ENCODE peak calls at places on chromosome 16, in seven cellular contexts. O is lower leg skin, L is prostate gland, B is H1, G is transverse colon, C is upper lobe of left lung, M is A549. Y is an unnamed sample.

GRCh38 chr16:27841911-27842310 is 221.6 kb downstream of the GSG1L start:
- DNase-seq in L (no peak), O (no peak), G (no peak), B (no peak), M (no peak), C (no peak), Y (no peak)

GRCh38 chr16:81585785-81586184 is 141.2 kb downstream of the CMIP start:
- DNase-seq in G (no peak), M (no peak), L (no peak), C (no peak), B (no peak), O (no peak), Y (no peak)

GRCh38 chr16:61797960-61798359 is 238.3 kb downstream of the CDH8 start:
- DNase-seq in O (no peak), M (no peak), G (no peak), C (no peak), L (no peak), B (no peak), Y (no peak)

GRCh38 chr16:1706386-1707192 is 594 bp downstream of the MAPK8IP3 start:
- DNase-seq in M (no peak), B (peak; percentile 48), L (no peak), O (no peak), G (no peak), C (peak; percentile 89), Y (peak; percentile 90)

GRCh38 chr16:87713469-87714229 is 52.1 kb downstream of the KLHDC4 start:
- DNase-seq in C (no peak), G (no peak), M (no peak), O (no peak), L (no peak), B (no peak), Y (no peak)

GRCh38 chr16:4426021-4426684 is 485 bp downstream of the DNAJA3 start:
- DNase-seq in G (no peak), L (no peak), B (no peak), M (peak; percentile 18), C (no peak), O (no peak), Y (no peak)

GRCh38 chr16:27313422-27314160 is at the start of gene IL4R:
- DNase-seq in L (peak; percentile 42), G (peak; percentile 81), O (peak; percentile 46), B (peak; percentile 73), M (no peak), C (peak; percentile 94), Y (no peak)

GRCh38 chr16:56506941-56507340 is 12.9 kb downstream of the BBS2 start:
- DNase-seq in G (no peak), B (no peak), L (no peak), M (no peak), C (no peak), O (no peak), Y (no peak)

GRCh38 chr16:68493412-68494070 is 45.2 kb upstream of the SMPD3 start:
- DNase-seq in C (no peak), M (no peak), L (no peak), G (no peak), B (no peak), O (no peak), Y (no peak)

GRCh38 chr16:13038591-13038990 is 137.2 kb downstream of the SHISA9 start:
- DNase-seq in L (no peak), B (no peak), O (no peak), C (no peak), M (no peak), G (no peak), Y (no peak)

GRCh38 chr16:68074850-68075249 is 10.3 kb upstream of the NFATC3 start:
- DNase-seq in M (no peak), B (no peak), C (no peak), O (no peak), L (no peak), G (peak; percentile 68), Y (no peak)

GRCh38 chr16:303760-304505 is 21.0 kb downstream of the PDIA2 start:
- DNase-seq in O (no peak), M (no peak), C (peak; percentile 78), B (no peak), L (no peak), G (no peak), Y (no peak)

GRCh38 chr16:24681793-24682192 is 47.7 kb upstream of the TNRC6A start:
- DNase-seq in O (no peak), M (no peak), G (no peak), L (no peak), B (no peak), C (no peak), Y (no peak)

GRCh38 chr16:20102521-20102920 is 28.8 kb upstream of the GPR139 start:
- DNase-seq in M (no peak), G (no peak), B (no peak), O (no peak), L (no peak), C (no peak), Y (no peak)

GRCh38 chr16:20107086-20107485 is 33.4 kb upstream of the GPR139 start:
- DNase-seq in B (no peak), M (no peak), G (no peak), O (no peak), L (no peak), C (no peak), Y (no peak)

GRCh38 chr16:20099375-20099774 is 25.7 kb upstream of the GPR139 start:
- DNase-seq in B (no peak), C (no peak), L (no peak), O (no peak), M (no peak), G (no peak), Y (no peak)

GRCh38 chr16:20102021-20102420 is 28.3 kb upstream of the GPR139 start:
- DNase-seq in G (no peak), M (no peak), C (no peak), L (no peak), B (no peak), O (no peak), Y (no peak)

GRCh38 chr16:20104563-20105183 is 31.0 kb upstream of the GPR139 start:
- DNase-seq in O (no peak), C (no peak), M (no peak), B (no peak), G (no peak), L (no peak), Y (no peak)
- H3K4me3 ChIP-seq in O (no peak overlapping the region), C (no peak overlapping the region), M (no peak overlapping the region), B (no peak overlapping the region), G (no peak overlapping the region), L (no peak overlapping the region), Y (no peak overlapping the region)

DNA sequence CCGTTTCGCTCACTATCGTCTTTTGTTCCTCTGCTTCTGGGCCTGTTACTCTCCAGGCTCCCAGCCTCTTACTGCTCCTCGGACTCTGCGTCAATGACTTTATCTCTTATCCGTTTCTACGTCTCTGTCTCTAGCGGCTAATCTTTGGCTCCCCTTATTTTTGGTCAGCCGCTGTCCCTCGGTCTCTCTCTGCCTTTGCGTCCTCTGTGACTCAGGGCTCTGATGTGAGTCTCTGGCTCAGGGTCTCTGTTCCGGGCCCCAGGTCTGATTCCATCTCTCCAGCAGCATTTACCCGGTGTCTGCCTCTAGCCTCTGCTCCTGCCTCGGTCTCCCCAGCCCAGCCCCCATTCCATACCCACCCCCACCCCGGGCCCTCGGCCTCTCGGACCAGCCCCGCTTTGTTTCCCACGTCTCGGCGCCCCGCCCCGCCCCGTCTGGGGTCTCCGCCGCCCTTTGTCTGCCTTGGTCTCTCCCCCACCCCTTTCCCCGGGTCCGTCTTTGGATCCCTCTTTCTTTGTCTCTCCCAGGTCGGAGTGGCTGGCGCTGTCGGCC is 541 bp upstream of the ZNF48 start:
- DNase-seq in C (no peak), G (no peak), B (no peak), M (no peak), O (no peak), L (no peak), Y (no peak)
- TF ChIP-seq POLR2A in C (no peak), G (no peak), B (no peak), M (no peak), O (no peak), L (no peak), Y (no peak)

GRCh38 chr16:57639172-57639571 is 10.7 kb downstream of the ADGRG1 start:
- DNase-seq in G (no peak), B (peak; percentile 84), M (no peak), C (no peak), O (no peak), L (peak; percentile 54), Y (no peak)
- H3K4me3 ChIP-seq in G (no peak overlapping the region), B (no peak overlapping the region), M (no peak overlapping the region), C (no peak overlapping the region), O (no peak overlapping the region), L (no peak overlapping the region), Y (no peak overlapping the region)

GRCh38 chr16:29673501-29673900 is 5.5 kb upstream of the QPRT start:
- DNase-seq in M (no peak), O (no peak), G (no peak), B (no peak), L (no peak), C (no peak), Y (no peak)
- TF ChIP-seq POLR2A in M (no peak), O (no peak), G (no peak), B (no peak), L (no peak), C (no peak), Y (no peak)

DNA sequence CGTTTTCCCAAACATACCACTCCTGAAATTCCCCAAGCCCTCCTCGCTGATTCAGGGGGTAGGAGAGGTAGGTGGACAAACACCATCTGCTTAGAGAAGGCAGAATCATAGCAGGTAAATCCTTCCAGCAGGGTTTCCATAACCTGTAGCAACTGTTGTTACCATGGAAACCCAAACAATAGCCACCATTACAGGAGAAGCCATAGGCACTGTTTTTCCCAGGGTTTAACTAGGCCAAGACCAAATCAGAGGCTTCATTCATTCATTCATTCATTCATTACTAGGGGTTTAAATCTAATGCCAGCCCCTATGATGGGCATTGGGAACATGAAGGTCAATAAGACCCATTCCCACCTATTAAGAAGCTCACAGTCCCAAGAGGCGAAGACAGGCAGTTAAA is 25.5 kb upstream of the CIITA start:
- DNase-seq in C (no peak), G (no peak), L (no peak), B (no peak), O (no peak), M (no peak), Y (no peak)
- H3K4me3 ChIP-seq in C (no peak overlapping the region), G (no peak overlapping the region), L (no peak overlapping the region), B (no peak overlapping the region), O (no peak overlapping the region), M (no peak overlapping the region), Y (no peak overlapping the region)

DNA sequence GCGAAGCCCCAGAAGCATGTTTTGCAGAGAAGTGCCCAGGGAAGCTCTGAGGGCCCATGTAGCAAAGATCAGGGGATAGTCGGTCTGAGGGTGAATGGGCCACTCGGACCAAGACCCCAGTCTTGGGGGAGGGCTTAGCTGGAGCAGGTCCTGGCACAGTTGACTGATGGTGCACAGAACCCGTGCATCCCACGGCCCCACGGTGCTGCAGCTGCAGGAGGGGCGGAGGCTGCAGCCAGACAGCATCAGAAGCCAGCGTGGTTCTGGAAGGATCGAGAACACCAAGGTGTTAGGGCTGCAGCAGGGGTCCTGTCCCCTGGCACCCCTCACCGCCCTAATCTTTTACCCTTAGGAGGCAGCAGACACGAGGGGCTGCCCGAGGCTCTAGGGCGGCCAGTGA is 6.5 kb upstream of the MC1R start:
- DNase-seq in M (no peak), L (no peak), B (no peak), G (no peak), C (no peak), O (no peak), Y (no peak)
- TF ChIP-seq POLR2A in M (no peak), L (no peak), B (no peak), G (no peak), C (no peak), O (no peak), Y (no peak)

Y was measured in vagina.